ENCODE peak calls at places on chromosomes 4 and X, in five cellular contexts. Z is neuronal stem cell, C is IMR-90, E is mesenchymal stem cell, F is H1. P is an unnamed sample.

GRCh38 chr4:8710946-8711345 is 118.4 kb downstream of the CPZ start:
- DNase-seq in Z (no peak), C (no peak), E (no peak), F (no peak), P (no peak)

GRCh38 chr4:158729716-158730559 is 6.7 kb upstream of the PPID start:
- DNase-seq in Z (peak), C (peak), E (peak), F (peak), P (peak)

GRCh38 chr4:139872274-139872673 is 206.7 kb downstream of the MGST2 start:
- DNase-seq in Z (no peak), C (peak), E (peak), F (no peak), P (no peak)

GRCh38 chr4:38815879-38816782 is 11.5 kb upstream of the TLR1 start:
- DNase-seq in Z (no peak), C (peak), E (peak), F (no peak), P (no peak)

GRCh38 chrX:150731795-150732194 is 38.6 kb downstream of the MTMR1 start:
- DNase-seq in Z (no peak), C (peak), E (peak), F (no peak), P (no peak)

GRCh38 chr4:166078956-166079355 is 205.9 kb downstream of the TLL1 start:
- DNase-seq in Z (no peak), C (no peak), E (peak), F (no peak), P (no peak)

GRCh38 chrX:133375558-133376340 is 39.5 kb downstream of the GPC4 start:
- DNase-seq in Z (no peak), C (no peak), E (peak), F (no peak), P (no peak)

GRCh38 chr4:17512973-17513665 is 1.2 kb upstream of the QDPR start:
- DNase-seq in Z (no peak), C (no peak), E (no peak), F (no peak), P (no peak)

GRCh38 chr4:33696586-33696985 is 2547.7 kb downstream of the ARAP2 start:
- DNase-seq in Z (no peak), C (no peak), E (peak), F (no peak), P (no peak)

GRCh38 chr4:1869530-1870327 is 1.5 kb upstream of the NSD2 start:
- DNase-seq in Z (no peak), C (no peak), E (no peak), F (no peak), P (no peak)

GRCh38 chr4:1868912-1869311 is 2.3 kb upstream of the NSD2 start:
- DNase-seq in Z (no peak), C (no peak), E (no peak), F (no peak), P (no peak)

GRCh38 chr4:1870328-1870577 is 940 bp upstream of the NSD2 start:
- DNase-seq in Z (no peak), C (peak), E (peak), F (no peak), P (peak)

GRCh38 chr4:1871471-1872021 is 353 bp downstream of the NSD2 start:
- DNase-seq in Z (peak), C (no peak), E (no peak), F (peak), P (peak)

GRCh38 chr4:1870578-1871443 is at the start of gene NSD2:
- DNase-seq in Z (peak), C (peak), E (peak), F (peak), P (peak)
- H4K91ac ChIP-seq in Z (no peak), C (peak), E (peak), F (no peak), P (no peak)

GRCh38 chrX:46838974-46839480 is 2.2 kb downstream of the RP2 start:
- DNase-seq in Z (no peak), C (peak), E (peak), F (no peak), P (no peak)

GRCh38 chrX:46836701-46837542 is at the start of gene RP2:
- DNase-seq in Z (peak), C (peak), E (peak), F (peak), P (peak)

GRCh38 chrX:46840946-46841740 is 4.3 kb downstream of the RP2 start:
- DNase-seq in Z (no peak), C (no peak), E (no peak), F (no peak), P (no peak)

GRCh38 chrX:46838482-46838857 is 1.6 kb downstream of the RP2 start:
- DNase-seq in Z (no peak), C (peak), E (peak), F (no peak), P (no peak)

GRCh38 chrX:46837543-46838481 is 969 bp downstream of the RP2 start:
- DNase-seq in Z (no peak), C (peak), E (peak), F (no peak), P (no peak)
- H4K91ac ChIP-seq in Z (no peak), C (peak), E (peak), F (no peak), P (no peak)

DNA sequence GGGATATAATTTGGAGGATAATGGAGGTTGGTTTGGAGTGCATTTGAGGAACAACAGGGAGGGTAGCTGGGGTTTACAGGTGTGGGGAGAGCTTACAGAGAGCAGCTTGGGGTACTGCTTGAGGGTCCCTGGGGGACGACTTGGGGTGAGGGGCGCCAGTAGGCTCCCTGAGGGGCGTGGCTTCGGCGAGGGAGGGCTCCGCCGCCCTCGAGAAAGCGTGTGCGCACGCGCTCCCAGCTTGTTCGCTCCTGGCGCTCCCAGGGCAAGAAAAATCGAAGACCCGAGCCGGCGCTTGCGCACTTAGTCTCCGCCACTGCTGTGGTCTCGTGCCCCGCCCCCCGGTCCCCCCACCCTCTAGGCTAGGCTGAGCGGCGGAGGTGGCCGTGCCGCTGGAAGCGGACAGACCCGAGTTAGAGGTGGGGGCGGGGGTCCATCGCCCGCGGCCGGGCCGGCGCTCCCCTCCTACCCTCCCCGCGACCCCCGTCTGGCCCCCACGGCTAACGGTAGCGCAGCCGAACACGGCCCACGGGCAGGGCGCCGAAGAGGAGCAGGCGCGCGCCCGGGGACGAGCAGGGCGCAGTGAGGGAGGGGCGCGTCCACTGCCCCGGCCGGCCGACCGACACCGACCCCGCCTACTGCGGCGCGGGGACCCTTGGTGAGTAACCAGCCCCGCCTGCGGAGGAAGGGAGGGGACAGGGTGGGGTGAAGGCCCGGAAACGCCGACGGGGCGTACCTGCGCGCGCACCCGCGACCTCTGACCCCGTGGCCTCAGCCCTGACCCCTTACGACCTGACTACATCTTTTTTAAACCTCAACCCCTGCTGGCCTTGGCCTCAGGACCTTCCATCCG is 5.4 kb upstream of the CCDC120 start:
- DNase-seq in Z (peak), C (peak), E (peak), F (peak), P (peak)
- H4K91ac ChIP-seq in Z (no peak), C (peak), E (peak), F (peak), P (no peak)

GRCh38 chrX:13581554-13581953 is 12.2 kb downstream of the EGFL6 start:
- DNase-seq in Z (no peak), C (no peak), E (no peak), F (no peak), P (no peak)
- H4K91ac ChIP-seq in Z (no peak), C (no peak), E (no peak), F (no peak), P (no peak)

P was measured in H9.